ENCODE peak calls at places on chromosome 5, in ten cellular contexts. F is lower lobe of right lung; Y is psoas muscle; O is tibial artery; W is thoracic aorta; U is CD4-positive, alpha-beta T cell; K is IMR-90; R is dorsolateral prefrontal cortex; X is uterus; S is AG10803. L is an unnamed sample.

GRCh38 chr5:94503677-94504076 is 114.7 kb downstream of the KIAA0825 start:
- DNase-seq in F (no peak), Y (no peak), O (no peak), W (no peak), U (no peak), K (no peak), R (no peak), X (no peak), S (no peak), L (no peak)

GRCh38 chr5:2714026-2714425 is 37.5 kb downstream of the IRX2 start:
- DNase-seq in F (no peak), Y (no peak), O (no peak), W (no peak), U (no peak), K (no peak), R (no peak), X (no peak), S (no peak), L (no peak)

GRCh38 chr5:146724975-146725374 is 153.6 kb downstream of the PPP2R2B start:
- DNase-seq in F (no peak), Y (no peak), O (no peak), W (no peak), U (no peak), K (peak), R (no peak), X (no peak), S (no peak), L (no peak)

GRCh38 chr5:169701910-169702451 is 64.9 kb downstream of the DOCK2 start:
- DNase-seq in F (no peak), Y (no peak), O (no peak), W (no peak), U (no peak), K (peak), R (no peak), X (no peak), S (peak), L (no peak)

GRCh38 chr5:10792336-10792735 is 31.3 kb upstream of the DAP start:
- DNase-seq in F (no peak), Y (no peak), O (no peak), W (no peak), U (no peak), K (no peak), R (no peak), X (no peak), S (no peak), L (no peak)

GRCh38 chr5:73596705-73597328 is 29.2 kb upstream of the ARHGEF28 start:
- DNase-seq in F (no peak), Y (no peak), O (no peak), W (no peak), U (no peak), K (peak), R (no peak), X (no peak), S (no peak), L (no peak)

GRCh38 chr5:96880402-96881164 is 4.3 kb downstream of the ERAP2 start:
- DNase-seq in F (no peak), Y (no peak), O (no peak), W (no peak), U (no peak), K (peak), R (no peak), X (no peak), S (peak), L (no peak)

GRCh38 chr5:52661903-52662302 is 125.8 kb upstream of the ITGA1 start:
- DNase-seq in F (no peak), Y (no peak), O (no peak), W (no peak), U (no peak), K (peak), R (no peak), X (no peak), S (no peak), L (no peak)

GRCh38 chr5:161530700-161531099 is 15.8 kb downstream of the GABRB2 start:
- DNase-seq in F (no peak), Y (no peak), O (no peak), W (no peak), U (no peak), K (no peak), R (no peak), X (no peak), S (no peak), L (no peak)

GRCh38 chr5:150624334-150625163 is 15.9 kb upstream of the SYNPO start:
- DNase-seq in F (no peak), Y (peak), O (peak), W (no peak), U (peak), K (no peak), R (no peak), X (no peak), S (no peak), L (no peak)

GRCh38 chr5:110681953-110682352 is 44.5 kb downstream of the TMEM232 start:
- DNase-seq in F (no peak), Y (no peak), O (no peak), W (no peak), U (no peak), K (no peak), R (no peak), X (no peak), S (no peak), L (no peak)

GRCh38 chr5:133220851-133221674 is 169.2 kb downstream of the HSPA4 start:
- DNase-seq in F (no peak), Y (no peak), O (no peak), W (no peak), U (no peak), K (peak), R (no peak), X (no peak), S (no peak), L (no peak)

GRCh38 chr5:10622810-10623209 is 58.9 kb downstream of the ANKRD33B start:
- DNase-seq in F (no peak), Y (no peak), O (no peak), W (no peak), U (no peak), K (no peak), R (no peak), X (no peak), S (no peak), L (no peak)

GRCh38 chr5:160520609-160521391 is 99.1 kb downstream of the PTTG1 start:
- DNase-seq in F (no peak), Y (no peak), O (no peak), W (no peak), U (no peak), K (no peak), R (no peak), X (no peak), S (no peak), L (no peak)

GRCh38 chr5:41587668-41588067 is 77.3 kb upstream of the PLCXD3 start:
- DNase-seq in F (no peak), Y (no peak), O (no peak), W (no peak), U (no peak), K (no peak), R (no peak), X (no peak), S (no peak), L (no peak)

GRCh38 chr5:170310187-170310586 is 12.6 kb upstream of the LCP2 start:
- DNase-seq in F (no peak), Y (no peak), O (no peak), W (no peak), U (no peak), K (no peak), R (no peak), X (no peak), S (no peak), L (no peak)

GRCh38 chr5:11540112-11540511 is 364.1 kb downstream of the CTNND2 start:
- DNase-seq in F (no peak), Y (no peak), O (no peak), W (no peak), U (no peak), K (no peak), R (no peak), X (no peak), S (no peak), L (no peak)

DNA sequence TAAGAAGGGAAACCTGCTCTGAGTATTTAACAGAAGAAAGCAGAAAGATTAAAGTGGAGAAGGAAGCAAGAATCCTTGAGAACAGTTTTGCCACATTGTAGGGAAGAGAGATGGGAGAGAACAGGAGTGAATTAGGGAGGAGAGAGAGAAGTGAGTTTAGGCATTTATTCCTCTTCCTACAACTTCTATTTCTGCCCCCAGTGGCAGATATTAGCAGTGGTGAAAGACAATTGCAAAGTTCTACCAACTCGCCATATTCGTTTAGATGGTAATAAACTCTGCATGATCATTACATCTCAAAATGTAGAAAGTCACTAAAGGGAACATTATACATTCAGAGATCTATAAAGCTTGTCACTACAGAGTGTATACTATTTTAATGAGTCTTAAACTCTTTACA is 440.1 kb upstream of the TRPC7 start:
- DNase-seq in F (no peak), Y (no peak), O (no peak), W (no peak), U (no peak), K (no peak), R (no peak), X (no peak), S (no peak), L (no peak)
- TF ChIP-seq CTCF in F (no peak), Y (no peak), O (no peak), W (no peak), U (no peak), K (no peak), R (no peak), X (no peak), S (peak), L (no peak)

GRCh38 chr5:127741412-127741811 is 38.2 kb downstream of the CCDC192 start:
- DNase-seq in F (no peak), Y (no peak), O (no peak), W (no peak), U (no peak), K (no peak), R (no peak), X (no peak), S (no peak), L (no peak)
- TF ChIP-seq CTCF in F (no peak), Y (no peak), O (no peak), W (no peak), U (no peak), K (no peak), R (no peak), X (no peak), S (no peak), L (no peak)

GRCh38 chr5:17333755-17334154 is 116.3 kb downstream of the BASP1 start:
- DNase-seq in F (no peak), Y (no peak), O (no peak), W (no peak), U (no peak), K (no peak), R (no peak), X (no peak), S (no peak), L (no peak)

GRCh38 chr5:17329566-17329965 is 112.1 kb downstream of the BASP1 start:
- DNase-seq in F (no peak), Y (no peak), O (no peak), W (no peak), U (no peak), K (no peak), R (no peak), X (no peak), S (no peak), L (no peak)

GRCh38 chr5:17331649-17332048 is 114.2 kb downstream of the BASP1 start:
- DNase-seq in F (no peak), Y (no peak), O (no peak), W (no peak), U (no peak), K (no peak), R (no peak), X (no peak), S (no peak), L (no peak)

GRCh38 chr5:17327048-17327447 is 109.6 kb downstream of the BASP1 start:
- DNase-seq in F (no peak), Y (no peak), O (no peak), W (no peak), U (no peak), K (no peak), R (no peak), X (peak), S (no peak), L (no peak)

DNA sequence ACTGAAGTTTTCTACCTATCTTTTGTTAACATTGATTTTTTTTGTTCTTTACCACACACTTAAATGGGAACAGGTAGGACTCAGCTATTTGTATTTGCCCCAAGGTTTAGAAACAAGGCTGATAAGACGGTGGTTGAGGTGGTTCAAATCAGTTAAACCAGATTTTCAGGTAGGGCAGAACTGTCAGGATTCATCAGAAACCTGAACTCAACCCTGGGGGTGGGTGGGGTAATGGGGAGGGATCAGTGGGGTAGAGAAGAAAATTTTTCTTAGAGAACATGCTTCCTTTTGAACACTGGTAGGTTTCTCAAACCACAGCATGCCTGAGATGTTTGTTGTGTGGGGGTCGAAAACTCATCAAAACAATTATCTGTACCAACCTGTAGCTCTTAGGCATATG is 113.0 kb downstream of the BASP1 start:
- DNase-seq in F (no peak), Y (no peak), O (no peak), W (no peak), U (no peak), K (no peak), R (no peak), X (no peak), S (no peak), L (no peak)
- TF ChIP-seq CTCF in F (no peak), Y (no peak), O (no peak), W (no peak), U (no peak), K (no peak), R (no peak), X (no peak), S (no peak), L (no peak)

DNA sequence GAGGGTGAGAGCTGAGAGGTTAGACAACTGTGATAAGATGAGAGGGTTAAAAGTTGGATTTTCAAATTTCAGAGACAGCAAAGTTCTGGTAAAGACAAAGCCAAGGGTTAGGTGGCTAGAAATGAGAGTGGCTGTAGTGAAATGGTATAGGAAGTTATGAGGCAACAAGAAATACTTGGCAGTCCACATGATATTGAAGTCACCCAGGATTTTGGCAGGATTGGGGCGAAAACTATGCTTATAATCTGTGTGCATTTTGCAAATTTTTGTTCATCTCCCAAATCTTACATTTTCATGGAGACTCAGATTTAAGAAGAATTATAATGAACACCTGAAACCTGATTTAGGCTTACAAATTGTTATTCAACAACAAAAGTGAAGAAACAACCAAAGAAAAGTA is 35.6 kb downstream of the C9 start:
- DNase-seq in F (no peak), Y (no peak), O (no peak), W (no peak), U (no peak), K (no peak), R (no peak), X (no peak), S (peak), L (no peak)
- TF ChIP-seq CTCF in F (no peak), Y (no peak), O (no peak), W (no peak), U (no peak), K (no peak), R (no peak), X (no peak), S (no peak), L (no peak)

GRCh38 chr5:69029292-69029691 is 64.5 kb upstream of the SLC30A5 start:
- DNase-seq in F (no peak), Y (no peak), O (no peak), W (no peak), U (no peak), K (no peak), R (no peak), X (no peak), S (no peak), L (no peak)

GRCh38 chr5:69019665-69020064 is 74.1 kb upstream of the SLC30A5 start:
- DNase-seq in F (no peak), Y (no peak), O (no peak), W (no peak), U (no peak), K (no peak), R (no peak), X (no peak), S (no peak), L (no peak)

GRCh38 chr5:69024241-69024651 is 69.6 kb upstream of the SLC30A5 start:
- DNase-seq in F (no peak), Y (no peak), O (no peak), W (no peak), U (no peak), K (peak), R (no peak), X (no peak), S (peak), L (no peak)
- TF ChIP-seq CTCF in F (peak), Y (peak), O (peak), W (no peak), U (peak), K (peak), R (peak), X (no peak), S (peak), L (no peak)

GRCh38 chr5:14292766-14293165 is 149.6 kb downstream of the TRIO start:
- DNase-seq in F (no peak), Y (no peak), O (no peak), W (no peak), U (no peak), K (no peak), R (no peak), X (no peak), S (no peak), L (no peak)
- TF ChIP-seq CTCF in F (no peak), Y (no peak), O (no peak), W (no peak), U (no peak), K (no peak), R (no peak), X (no peak), S (no peak), L (no peak)

GRCh38 chr5:167050568-167051214 is 1240.8 kb upstream of the WWC1 start:
- DNase-seq in F (no peak), Y (no peak), O (no peak), W (no peak), U (no peak), K (no peak), R (no peak), X (no peak), S (no peak), L (no peak)

GRCh38 chr5:167049771-167050567 is 1241.5 kb upstream of the WWC1 start:
- DNase-seq in F (no peak), Y (no peak), O (no peak), W (no peak), U (no peak), K (no peak), R (no peak), X (no peak), S (no peak), L (no peak)

GRCh38 chr5:167051369-167051768 is 1240.1 kb upstream of the WWC1 start:
- DNase-seq in F (no peak), Y (no peak), O (no peak), W (no peak), U (no peak), K (no peak), R (no peak), X (no peak), S (no peak), L (no peak)

DNA sequence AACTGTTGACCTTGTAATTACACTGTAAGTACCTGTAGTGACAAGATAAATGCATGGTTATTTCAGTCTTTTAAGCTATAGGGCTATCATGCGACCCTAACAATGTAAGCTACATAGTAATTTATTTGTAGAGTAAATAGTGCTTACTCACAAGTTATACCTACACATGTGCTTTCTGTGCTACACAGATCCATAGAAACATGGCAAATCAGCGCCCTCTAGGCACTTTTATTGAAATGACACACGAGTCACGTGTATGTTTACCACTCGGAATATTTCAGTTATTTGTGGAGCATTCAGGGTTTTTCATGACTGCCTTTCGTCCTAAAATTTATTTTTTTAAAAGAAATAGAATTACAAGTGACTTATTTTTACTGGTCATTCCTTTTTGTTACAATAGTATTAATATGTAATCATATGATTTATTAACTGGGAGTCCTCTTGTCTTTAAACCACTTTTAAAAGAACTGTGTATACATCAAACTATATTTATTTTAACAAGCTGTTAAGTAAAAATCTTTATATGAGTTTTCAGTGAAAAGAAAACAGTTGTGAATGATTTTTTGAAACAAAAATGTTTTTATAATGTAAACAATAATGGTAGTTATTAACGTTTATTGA is 1242.3 kb upstream of the WWC1 start:
- DNase-seq in F (no peak), Y (no peak), O (no peak), W (no peak), U (no peak), K (no peak), R (no peak), X (no peak), S (peak), L (no peak)
- TF ChIP-seq CTCF in F (peak), Y (no peak), O (no peak), W (no peak), U (no peak), K (peak), R (peak), X (no peak), S (peak), L (no peak)

DNA sequence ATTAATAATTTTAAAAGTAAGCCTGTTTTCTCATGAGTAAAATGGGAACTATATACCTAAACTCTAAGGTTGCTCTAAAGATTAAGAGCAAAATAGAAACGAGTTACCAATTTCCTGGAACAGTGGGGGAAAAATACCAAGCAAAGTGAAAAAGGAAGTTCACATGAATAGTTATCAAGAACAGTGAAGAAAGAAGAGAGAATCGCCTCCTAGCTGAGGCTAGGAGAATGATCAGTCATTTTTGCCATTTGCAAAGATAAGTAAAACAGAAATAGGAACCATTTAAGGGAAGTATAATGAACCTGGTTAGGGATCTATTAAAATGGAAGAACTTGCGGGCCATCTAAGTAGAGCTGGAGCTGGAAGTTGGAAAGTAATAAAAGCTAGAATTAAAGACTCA is 50.7 kb downstream of the P4HA2 start:
- DNase-seq in F (no peak), Y (no peak), O (no peak), W (no peak), U (no peak), K (peak), R (no peak), X (no peak), S (no peak), L (no peak)
- TF ChIP-seq CTCF in F (no peak), Y (no peak), O (no peak), W (no peak), U (no peak), K (peak), R (no peak), X (no peak), S (peak), L (no peak)

DNA sequence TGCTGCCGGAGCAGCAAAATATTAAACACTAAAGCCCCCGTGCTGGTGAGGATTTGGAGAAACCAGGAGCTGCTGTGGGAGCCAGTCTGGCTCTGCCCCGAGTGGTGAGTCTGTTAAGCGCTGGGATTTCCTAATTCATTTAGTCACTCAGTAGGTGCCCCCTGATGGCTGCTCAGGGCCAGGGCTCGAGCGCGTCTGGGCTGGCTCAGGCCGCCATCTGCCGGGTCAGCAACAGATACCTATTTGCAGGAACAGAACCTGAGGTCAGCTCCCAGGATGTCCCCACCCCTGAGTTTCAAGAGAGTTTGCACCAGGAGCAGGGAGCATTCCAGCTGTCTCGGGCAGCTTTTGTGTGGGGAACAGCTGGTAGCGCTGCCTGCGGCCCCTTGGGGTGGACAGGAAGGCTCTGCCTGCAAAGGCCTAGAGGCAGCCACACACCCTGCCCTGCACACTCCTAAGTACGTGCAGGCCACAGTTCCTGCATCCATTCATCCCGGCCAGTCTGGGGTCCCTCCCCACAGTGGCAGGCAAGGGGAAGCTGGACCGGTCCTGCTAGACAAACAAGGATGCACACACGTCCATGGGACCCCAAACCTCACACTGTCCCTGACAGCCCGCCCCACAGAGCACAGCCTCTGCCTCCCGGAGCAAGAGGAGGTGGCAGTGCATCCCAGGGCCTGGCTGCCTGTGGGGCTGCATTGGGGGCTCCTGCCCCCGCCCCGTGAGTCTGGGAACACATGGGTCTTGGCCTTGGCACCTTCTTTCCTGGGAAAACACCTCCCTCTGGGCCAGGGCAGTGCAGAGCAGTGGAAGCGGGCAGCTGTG is 83.7 kb downstream of the ADAMTS2 start:
- DNase-seq in F (no peak), Y (no peak), O (peak), W (no peak), U (no peak), K (peak), R (peak), X (peak), S (peak), L (no peak)
- TF ChIP-seq CTCF in F (no peak), Y (peak), O (no peak), W (no peak), U (no peak), K (peak), R (peak), X (no peak), S (peak), L (no peak)